ENCODE peak calls at places on chromosome 11, in six cellular contexts. One of them, this sample, is unnamed.
A peak's percentile ranks its signal among the peaks of the same experiment; 100 is the strongest.

GRCh38 chr11:117882539-117882938 is 6.1 kb upstream of the FXYD6 start:
- DNase-seq in PC-9: no peak
- DNase-seq in psoas muscle: no peak
- DNase-seq in H1: no peak
- DNase-seq in Peyer's patch: no peak
- DNase-seq in spleen: no peak
- DNase-seq in this sample: peak; percentile 38

GRCh38 chr11:74442601-74443000 is 24.7 kb downstream of the KCNE3 start:
- DNase-seq in PC-9: no peak
- DNase-seq in H1: no peak
- DNase-seq in Peyer's patch: no peak
- DNase-seq in psoas muscle: no peak
- DNase-seq in spleen: no peak
- DNase-seq in this sample: no peak

GRCh38 chr11:47494996-47495855 is 46.3 kb upstream of the RAPSN start:
- DNase-seq in PC-9: no peak
- DNase-seq in psoas muscle: no peak
- DNase-seq in spleen: no peak
- DNase-seq in Peyer's patch: no peak
- DNase-seq in H1: no peak
- DNase-seq in this sample: no peak

GRCh38 chr11:2693851-2694261 is 5.9 kb downstream of the KCNQ1OT1 start:
- DNase-seq in Peyer's patch: peak; percentile 35
- DNase-seq in PC-9: no peak
- DNase-seq in H1: no peak
- DNase-seq in spleen: peak; percentile 64
- DNase-seq in psoas muscle: no peak
- DNase-seq in this sample: peak; percentile 83

GRCh38 chr11:64359712-64360402 is 895 bp downstream of the RPS6KA4 start:
- DNase-seq in spleen: no peak
- DNase-seq in Peyer's patch: no peak
- DNase-seq in H1: no peak
- DNase-seq in PC-9: no peak
- DNase-seq in psoas muscle: no peak
- DNase-seq in this sample: peak; percentile 41

GRCh38 chr11:19957301-19957985 is 202.8 kb downstream of the DBX1 start:
- DNase-seq in H1: no peak
- DNase-seq in spleen: no peak
- DNase-seq in psoas muscle: no peak
- DNase-seq in Peyer's patch: no peak
- DNase-seq in PC-9: no peak
- DNase-seq in this sample: no peak

GRCh38 chr11:70605846-70606245 is 207.5 kb downstream of the CTTN start:
- DNase-seq in psoas muscle: peak; percentile 1
- DNase-seq in PC-9: no peak
- DNase-seq in spleen: no peak
- DNase-seq in Peyer's patch: no peak
- DNase-seq in H1: no peak
- DNase-seq in this sample: no peak

GRCh38 chr11:118658372-118659313 is 20.8 kb downstream of the TREH start:
- DNase-seq in PC-9: no peak
- DNase-seq in Peyer's patch: peak; percentile 50
- DNase-seq in H1: no peak
- DNase-seq in psoas muscle: no peak
- DNase-seq in spleen: no peak
- DNase-seq in this sample: peak; percentile 59

GRCh38 chr11:85316967-85317366 is 310.2 kb downstream of the DLG2 start:
- DNase-seq in PC-9: peak; percentile 3
- DNase-seq in H1: no peak
- DNase-seq in spleen: no peak
- DNase-seq in psoas muscle: no peak
- DNase-seq in Peyer's patch: no peak
- DNase-seq in this sample: no peak

GRCh38 chr11:31340903-31341572 is 28.5 kb downstream of the DCDC1 start:
- DNase-seq in psoas muscle: no peak
- DNase-seq in spleen: no peak
- DNase-seq in Peyer's patch: no peak
- DNase-seq in H1: peak; percentile 1
- DNase-seq in PC-9: no peak
- DNase-seq in this sample: peak; percentile 64

GRCh38 chr11:36594316-36594989 is at the start of gene IFTAP:
- DNase-seq in psoas muscle: peak; percentile 31
- DNase-seq in Peyer's patch: peak; percentile 74
- DNase-seq in spleen: peak; percentile 82
- DNase-seq in H1: peak; percentile 56
- DNase-seq in PC-9: peak; percentile 88
- DNase-seq in this sample: peak; percentile 91

GRCh38 chr11:1146311-1146864 is 11.4 kb upstream of the MUC5AC start:
- DNase-seq in H1: no peak
- DNase-seq in PC-9: no peak
- DNase-seq in psoas muscle: no peak
- DNase-seq in spleen: peak; percentile 69
- DNase-seq in Peyer's patch: no peak
- DNase-seq in this sample: no peak

GRCh38 chr11:56876621-56877312 is 111.9 kb upstream of the OR5AK2 start:
- DNase-seq in spleen: no peak
- DNase-seq in PC-9: no peak
- DNase-seq in psoas muscle: no peak
- DNase-seq in H1: no peak
- DNase-seq in Peyer's patch: no peak
- DNase-seq in this sample: no peak

GRCh38 chr11:128226106-128226716 is 361.1 kb downstream of the ETS1 start:
- DNase-seq in Peyer's patch: no peak
- DNase-seq in spleen: no peak
- DNase-seq in H1: no peak
- DNase-seq in psoas muscle: no peak
- DNase-seq in PC-9: no peak
- DNase-seq in this sample: peak; percentile 71

GRCh38 chr11:72940417-72940816 is 126.2 kb downstream of the ATG16L2 start:
- DNase-seq in psoas muscle: no peak
- DNase-seq in spleen: no peak
- DNase-seq in Peyer's patch: no peak
- DNase-seq in H1: no peak
- DNase-seq in PC-9: no peak
- DNase-seq in this sample: no peak

GRCh38 chr11:118088531-118088930 is 1.8 kb upstream of the SMIM35 start:
- DNase-seq in psoas muscle: no peak
- DNase-seq in spleen: peak; percentile 80
- DNase-seq in PC-9: peak; percentile 89
- DNase-seq in Peyer's patch: peak; percentile 60
- DNase-seq in H1: no peak
- DNase-seq in this sample: no peak

GRCh38 chr11:46273511-46274205 is 3.8 kb upstream of the CREB3L1 start:
- DNase-seq in spleen: peak; percentile 57
- DNase-seq in psoas muscle: no peak
- DNase-seq in Peyer's patch: peak; percentile 70
- DNase-seq in H1: no peak
- DNase-seq in PC-9: peak; percentile 78
- DNase-seq in this sample: no peak

GRCh38 chr11:46277313-46277622 is 194 bp upstream of the CREB3L1 start:
- DNase-seq in psoas muscle: no peak
- DNase-seq in Peyer's patch: no peak
- DNase-seq in spleen: no peak
- DNase-seq in H1: no peak
- DNase-seq in PC-9: no peak
- DNase-seq in this sample: no peak

GRCh38 chr11:46277623-46278386 is at the start of gene CREB3L1:
- DNase-seq in PC-9: no peak
- DNase-seq in Peyer's patch: peak; percentile 84
- DNase-seq in H1: no peak
- DNase-seq in spleen: no peak
- DNase-seq in psoas muscle: peak; percentile 66
- DNase-seq in this sample: peak; percentile 85

GRCh38 chr11:46278387-46279173 is 1.1 kb downstream of the CREB3L1 start:
- DNase-seq in PC-9: no peak
- DNase-seq in Peyer's patch: peak; percentile 82
- DNase-seq in spleen: no peak
- DNase-seq in H1: no peak
- DNase-seq in psoas muscle: peak; percentile 58
- DNase-seq in this sample: peak; percentile 91

DNA sequence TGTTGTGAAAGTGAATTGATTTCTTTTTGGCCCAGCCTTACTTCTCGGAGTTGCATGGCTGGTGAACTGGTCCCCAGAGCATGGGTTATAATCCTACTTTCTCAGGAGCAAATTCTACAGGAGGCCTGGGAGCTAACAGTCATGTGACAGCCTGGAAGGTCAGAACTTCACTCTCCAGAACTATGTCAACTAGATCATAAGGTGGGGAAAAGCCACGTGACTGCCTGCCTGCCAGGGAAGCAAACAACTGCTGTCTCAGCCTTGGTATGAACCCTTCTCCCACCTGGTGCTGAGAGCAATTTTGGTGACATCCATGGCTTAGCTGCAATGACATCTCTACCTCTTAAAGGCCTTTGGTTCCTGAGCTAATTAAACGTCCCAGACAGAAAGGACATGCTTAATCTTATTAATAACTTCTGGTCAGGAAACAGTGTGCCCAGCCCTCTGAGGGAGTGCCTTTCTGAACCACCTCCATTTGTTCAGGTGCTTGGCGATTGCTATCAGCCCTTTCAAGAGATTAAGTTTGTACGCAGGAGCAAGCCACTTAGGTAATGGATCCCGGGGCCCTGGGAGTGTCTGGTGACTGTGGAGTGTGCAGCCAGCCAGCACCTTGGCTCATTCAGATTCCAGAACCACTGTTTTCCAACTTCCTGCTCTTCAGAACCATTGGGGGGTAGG is 1.4 kb upstream of the CREB3L1 start:
- DNase-seq in PC-9: peak; percentile 62
- DNase-seq in spleen: no peak
- DNase-seq in psoas muscle: no peak
- DNase-seq in H1: no peak
- DNase-seq in Peyer's patch: peak; percentile 66
- DNase-seq in this sample: no peak
- H3K4me1 ChIP-seq in PC-9: peaks cover 32% of the 10 kb centered on the region
- H3K4me1 ChIP-seq in spleen: peaks cover 48% of the 10 kb centered on the region
- H3K4me1 ChIP-seq in psoas muscle: peaks cover 7% of the 10 kb centered on the region
- H3K4me1 ChIP-seq in H1: peaks cover 18% of the 10 kb centered on the region
- H3K4me1 ChIP-seq in Peyer's patch: no peaks in the 10 kb centered on the region
- H3K4me1 ChIP-seq in this sample: peaks cover 30% of the 10 kb centered on the region

DNA sequence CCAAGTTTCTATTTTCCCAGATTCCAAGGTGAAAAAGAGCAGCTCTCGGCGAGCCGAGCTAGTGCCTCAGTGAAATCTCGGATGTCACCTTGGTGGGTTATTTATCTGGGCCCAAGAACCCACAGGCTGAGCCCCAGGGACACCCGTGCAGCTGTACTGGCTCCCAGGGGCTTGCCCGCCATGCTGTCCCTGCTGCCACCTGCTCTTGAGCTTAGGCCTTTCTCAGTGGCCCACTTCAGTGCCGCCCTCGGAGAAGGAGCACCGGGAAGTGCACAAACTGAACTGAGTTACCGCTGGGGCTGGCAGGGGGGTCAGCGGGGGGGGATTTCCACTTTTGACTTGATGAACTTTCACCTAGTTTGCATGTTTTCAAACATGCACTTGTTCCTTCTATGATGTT is 27.9 kb downstream of the CPT1A start:
- DNase-seq in H1: no peak
- DNase-seq in psoas muscle: no peak
- DNase-seq in PC-9: no peak
- DNase-seq in Peyer's patch: no peak
- DNase-seq in spleen: peak; percentile 82
- DNase-seq in this sample: no peak
- H3K4me3 ChIP-seq in H1: no peak overlapping the region
- H3K4me3 ChIP-seq in psoas muscle: no peak overlapping the region
- H3K4me3 ChIP-seq in PC-9: no peak overlapping the region
- H3K4me3 ChIP-seq in Peyer's patch: no peak overlapping the region
- H3K4me3 ChIP-seq in spleen: no peak overlapping the region
- H3K4me3 ChIP-seq in this sample: no peak overlapping the region

DNA sequence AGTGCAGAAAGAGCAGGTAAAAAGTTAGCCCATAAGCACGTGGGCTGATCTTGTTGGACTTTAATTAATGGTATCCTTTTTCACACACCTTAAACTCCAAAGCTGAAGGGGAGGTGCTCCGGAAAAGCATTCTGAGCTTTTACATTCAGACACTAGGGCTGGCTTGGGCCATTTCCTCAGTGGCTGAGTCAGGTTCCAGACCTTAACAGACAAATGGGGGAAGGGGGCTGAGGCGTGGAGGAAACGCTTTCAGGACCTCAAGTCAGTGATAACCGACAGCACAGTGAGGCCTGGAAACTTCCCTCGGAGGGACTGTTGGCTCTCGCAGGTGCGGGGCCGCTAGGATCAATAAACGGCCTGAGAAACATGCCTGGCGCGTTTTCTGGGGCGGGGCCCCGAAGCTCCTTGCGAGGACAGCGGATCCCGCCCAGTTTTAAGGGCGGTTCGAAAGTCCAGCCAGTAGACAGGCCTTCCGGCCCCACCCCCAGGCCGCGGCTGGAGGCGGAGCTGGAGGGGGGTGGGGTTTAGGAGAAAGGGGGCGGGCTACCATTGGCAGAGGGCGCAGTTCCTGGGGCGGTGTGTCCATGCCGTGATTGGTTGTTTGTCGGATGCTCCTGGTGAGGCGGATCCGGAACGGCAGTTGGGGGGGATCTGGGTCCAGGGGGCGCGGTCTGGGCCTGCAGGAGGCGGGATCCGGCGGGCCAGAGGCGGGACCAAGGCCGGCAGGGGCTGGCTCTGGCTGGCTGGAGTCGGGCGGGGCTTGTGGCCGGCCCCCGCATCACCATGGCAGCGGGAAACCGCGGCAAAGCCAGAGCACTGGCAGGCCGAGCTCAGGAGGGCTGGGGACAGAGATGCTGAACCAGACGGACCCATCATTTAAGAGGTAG is 8.0 kb downstream of the C11orf52 start:
- DNase-seq in psoas muscle: peak; percentile 95
- DNase-seq in spleen: peak; percentile 99
- DNase-seq in H1: peak; percentile 94
- DNase-seq in PC-9: peak; percentile 93
- DNase-seq in Peyer's patch: peak; percentile 98
- DNase-seq in this sample: peak; percentile 99
- TF ChIP-seq CTCF in psoas muscle: no peak
- TF ChIP-seq CTCF in spleen: peak; percentile 39
- TF ChIP-seq CTCF in H1: peak; percentile 2
- TF ChIP-seq CTCF in PC-9: no peak
- TF ChIP-seq CTCF in Peyer's patch: no peak
- TF ChIP-seq CTCF in this sample: no peak

DNA sequence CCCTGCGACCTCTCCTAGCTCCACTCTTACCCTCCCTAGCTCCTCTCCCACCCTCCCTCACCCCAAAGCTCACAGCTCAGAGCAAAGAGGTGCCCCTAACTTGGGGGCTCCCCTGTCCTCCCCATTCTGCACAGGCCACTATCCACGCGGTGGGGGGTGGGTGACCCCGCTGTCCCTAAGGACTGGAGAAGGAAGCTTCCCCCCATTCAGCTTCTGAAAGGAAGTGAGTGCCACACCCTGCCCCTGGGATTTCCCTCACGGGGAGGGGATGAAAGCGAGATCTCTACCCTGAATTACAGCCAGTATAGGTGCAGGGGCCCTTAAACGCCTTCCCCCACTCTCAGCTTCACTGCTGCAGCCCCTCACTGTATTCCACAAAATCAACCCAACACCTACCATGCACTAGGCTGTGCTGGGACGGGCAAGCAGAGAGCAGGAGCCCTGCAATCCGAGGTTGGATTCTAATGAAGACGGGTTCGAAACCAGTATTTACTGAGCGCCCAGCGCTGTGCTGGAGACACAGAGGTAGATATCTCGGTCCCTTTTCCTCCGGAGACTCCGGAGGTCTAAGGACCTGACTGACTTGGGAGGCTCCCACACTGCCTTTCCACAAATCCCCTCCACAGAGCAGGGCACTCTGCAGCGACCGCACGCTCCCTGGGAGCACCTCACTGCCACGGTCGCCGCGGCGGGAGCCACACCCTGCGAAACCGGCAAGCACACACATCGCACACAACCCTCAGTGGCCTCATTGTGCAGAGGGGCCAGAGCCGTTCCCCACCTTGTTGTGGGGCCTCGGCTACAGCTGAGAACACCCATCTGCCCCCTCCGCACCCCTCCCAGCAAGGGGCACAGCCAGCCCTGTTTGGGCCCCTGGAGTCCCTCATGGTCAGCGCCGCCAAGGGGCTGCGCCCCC is 1.8 kb downstream of the AHNAK start:
- DNase-seq in PC-9: no peak
- DNase-seq in psoas muscle: peak; percentile 39
- DNase-seq in spleen: no peak
- DNase-seq in Peyer's patch: peak; percentile 73
- DNase-seq in H1: no peak
- DNase-seq in this sample: peak; percentile 65
- H3K4me1 ChIP-seq in PC-9: peaks cover 76% of the 10 kb centered on the region
- H3K4me1 ChIP-seq in psoas muscle: peaks cover 66% of the 10 kb centered on the region
- H3K4me1 ChIP-seq in spleen: peaks cover 84% of the 10 kb centered on the region
- H3K4me1 ChIP-seq in Peyer's patch: peaks cover 40% of the 10 kb centered on the region
- H3K4me1 ChIP-seq in H1: peaks cover 5% of the 10 kb centered on the region
- H3K4me1 ChIP-seq in this sample: peaks cover 20% of the 10 kb centered on the region